ENCODE peak calls at places on chromosomes 2 and 18, in nine cellular contexts. J is EL, X is glomerular endothelial cell, I is MCF 10A, H is activated gamma-delta T cell treated with Interleukin-2 at 50 U/mL for 16 hours, V is kidney tubule cell, P is foreskin fibroblast, D is mesothelial cell of epicardium, Z is GM23248. Q is an unnamed sample.
A peak's percentile ranks its signal among the peaks of the same experiment; 100 is the strongest.

GRCh38 chr2:30300456-30301221 is 69.3 kb downstream of the LBH start:
- DNase-seq in D (no peak), H (no peak), P (peak; percentile 7), Z (peak; percentile 89), V (no peak), X (no peak), J (peak; percentile 45), I (no peak), Q (no peak)

GRCh38 chr2:120546077-120546864 is 189.4 kb upstream of the GLI2 start:
- DNase-seq in P (peak; percentile 95), I (peak; percentile 66), H (no peak), V (peak; percentile 76), Z (peak; percentile 98), D (peak; percentile 62), X (no peak), J (peak; percentile 100), Q (no peak)

GRCh38 chr2:16249269-16250055 is 309.1 kb downstream of the MYCN start:
- DNase-seq in J (no peak), D (no peak), H (no peak), I (no peak), P (no peak), V (no peak), X (no peak), Z (no peak), Q (no peak)

GRCh38 chr2:73822276-73822675 is 6.5 kb upstream of the STAMBP start:
- DNase-seq in P (no peak), I (no peak), H (no peak), J (no peak), Z (no peak), D (no peak), V (no peak), X (no peak), Q (no peak)

GRCh38 chr2:122528958-122529670 is 773.7 kb downstream of the TSN start:
- DNase-seq in I (no peak), Z (no peak), J (no peak), D (no peak), H (no peak), X (no peak), P (no peak), V (no peak), Q (no peak)

GRCh38 chr18:12057419-12058039 is 36.1 kb upstream of the ANKRD62 start:
- DNase-seq in I (no peak), X (no peak), P (no peak), V (no peak), H (no peak), D (no peak), Z (no peak), J (no peak), Q (no peak)

GRCh38 chr18:78393463-78393862 is 586.2 kb upstream of the SALL3 start:
- DNase-seq in Z (no peak), X (no peak), V (no peak), D (peak; percentile 17), I (no peak), J (no peak), H (no peak), P (no peak), Q (no peak)

GRCh38 chr18:57581301-57581934 is 5.1 kb downstream of the FECH start:
- DNase-seq in H (no peak), X (no peak), D (no peak), Z (no peak), I (no peak), P (no peak), V (peak; percentile 11), J (no peak), Q (no peak)

GRCh38 chr2:111022630-111023029 is 98.1 kb upstream of the BCL2L11 start:
- DNase-seq in V (no peak), X (no peak), Z (no peak), J (no peak), I (no peak), D (no peak), P (no peak), H (no peak), Q (no peak)

GRCh38 chr18:62999392-62999791 is 284.1 kb downstream of the PHLPP1 start:
- DNase-seq in J (peak; percentile 45), D (no peak), Z (peak; percentile 81), X (peak; percentile 23), P (peak; percentile 15), H (no peak), V (peak; percentile 71), I (peak; percentile 23), Q (peak; percentile 50)

GRCh38 chr2:98508690-98509054 is 64.0 kb downstream of the INPP4A start:
- DNase-seq in P (no peak), D (no peak), V (no peak), J (no peak), Z (no peak), I (peak; percentile 94), H (peak; percentile 22), X (no peak), Q (no peak)

GRCh38 chr2:118272391-118272790 is 184.1 kb downstream of the INSIG2 start:
- DNase-seq in I (no peak), J (no peak), V (no peak), D (no peak), P (no peak), X (no peak), H (no peak), Z (no peak), Q (no peak)

GRCh38 chr2:71578665-71579371 is 125.5 kb downstream of the DYSF start:
- DNase-seq in D (no peak), H (no peak), Z (peak; percentile 84), X (no peak), V (no peak), P (no peak), J (no peak), I (no peak), Q (no peak)

GRCh38 chr2:41775381-41776025 is 272.3 kb upstream of the PKDCC start:
- DNase-seq in V (no peak), J (no peak), D (no peak), Z (no peak), X (no peak), H (no peak), I (no peak), P (no peak), Q (no peak)

GRCh38 chr18:26436176-26437031 is 111.9 kb downstream of the KCTD1 start:
- DNase-seq in V (peak; percentile 63), H (no peak), X (no peak), D (no peak), I (peak; percentile 92), Z (peak; percentile 77), P (peak; percentile 81), J (peak; percentile 75), Q (peak; percentile 78)

GRCh38 chr18:26574958-26575864 is 26.9 kb upstream of the KCTD1 start:
- DNase-seq in V (peak; percentile 53), H (no peak), J (peak; percentile 66), Z (peak; percentile 79), I (peak; percentile 69), X (no peak), P (peak; percentile 71), D (peak; percentile 67), Q (peak; percentile 56)

GRCh38 chr2:177064417-177064816 is 148.2 kb upstream of the HNRNPA3 start:
- DNase-seq in V (peak; percentile 32), Z (no peak), J (no peak), H (no peak), D (no peak), I (no peak), X (no peak), P (no peak), Q (no peak)

GRCh38 chr2:14536976-14537375 is 95.5 kb upstream of the LRATD1 start:
- DNase-seq in V (peak; percentile 34), J (no peak), D (no peak), I (peak; percentile 17), H (no peak), P (no peak), X (no peak), Z (no peak), Q (no peak)

GRCh38 chr18:74896390-74896991 is 298.8 kb downstream of the ZNF407 start:
- DNase-seq in P (peak; percentile 9), H (peak; percentile 55), X (no peak), Z (peak; percentile 13), D (no peak), V (peak; percentile 71), I (peak; percentile 60), J (no peak), Q (peak; percentile 73)

GRCh38 chr2:31329081-31329605 is 85.4 kb downstream of the XDH start:
- DNase-seq in P (no peak), X (no peak), Z (no peak), I (no peak), D (no peak), J (no peak), V (no peak), H (no peak), Q (no peak)

GRCh38 chr2:233105156-233105895 is 45.2 kb downstream of the INPP5D start:
- DNase-seq in D (no peak), J (no peak), P (no peak), X (no peak), V (no peak), I (no peak), H (no peak), Z (no peak), Q (no peak)

GRCh38 chr2:54709341-54709809 is 14.1 kb upstream of the EML6 start:
- DNase-seq in X (no peak), Z (no peak), D (no peak), I (no peak), H (no peak), P (peak; percentile 12), V (peak; percentile 35), J (no peak), Q (no peak)

GRCh38 chr2:43225788-43226557 is 433 bp downstream of the ZFP36L2 start:
- DNase-seq in Z (peak; percentile 85), X (no peak), I (peak; percentile 72), J (peak; percentile 61), V (peak; percentile 83), D (no peak), H (peak; percentile 59), P (peak; percentile 85), Q (peak; percentile 41)

GRCh38 chr2:195533771-195534642 is 123.0 kb upstream of the SLC39A10 start:
- DNase-seq in D (no peak), I (peak; percentile 91), Z (peak; percentile 99), J (peak; percentile 94), X (no peak), H (peak; percentile 44), P (peak; percentile 93), V (peak; percentile 82), Q (peak; percentile 66)

GRCh38 chr2:203135105-203135504 is 103.7 kb upstream of the CYP20A1 start:
- DNase-seq in X (no peak), I (no peak), H (no peak), V (no peak), J (no peak), P (no peak), Z (no peak), D (no peak), Q (no peak)

GRCh38 chr2:227655454-227655853 is 11.2 kb upstream of the SCYGR5 start:
- DNase-seq in I (peak; percentile 95), V (peak; percentile 88), H (no peak), Z (peak; percentile 95), D (no peak), J (peak; percentile 91), X (peak; percentile 16), P (peak; percentile 93), Q (peak; percentile 85)

GRCh38 chr18:36127866-36128845 is 984 bp downstream of the SLC39A6 start:
- DNase-seq in J (peak; percentile 43), H (no peak), V (peak; percentile 32), X (no peak), P (peak; percentile 65), I (peak; percentile 27), Z (peak; percentile 65), D (peak; percentile 42), Q (peak; percentile 5)